ENCODE peak calls at places on chromosomes 7 and 10, in six cellular contexts. One of them, this sample, is unnamed.

GRCh38 chr7:34108150-34108549 is 202.8 kb downstream of the BMPER start:
- DNase-seq in keratinocyte: no peak
- DNase-seq in occipital lobe: no peak
- DNase-seq in progenitor cell of endocrine pancreas: no peak
- DNase-seq in prostate gland: no peak
- DNase-seq in colonic mucosa: no peak
- DNase-seq in this sample: no peak

GRCh38 chr10:3419719-3420495 is 247.3 kb upstream of the PITRM1 start:
- DNase-seq in keratinocyte: no peak
- DNase-seq in occipital lobe: no peak
- DNase-seq in progenitor cell of endocrine pancreas: no peak
- DNase-seq in prostate gland: no peak
- DNase-seq in colonic mucosa: no peak
- DNase-seq in this sample: no peak

GRCh38 chr7:98870071-98870651 is 347 bp upstream of the TMEM130 start:
- DNase-seq in keratinocyte: no peak
- DNase-seq in occipital lobe: peak; percentile 85
- DNase-seq in progenitor cell of endocrine pancreas: no peak
- DNase-seq in prostate gland: no peak
- DNase-seq in colonic mucosa: peak; percentile 24
- DNase-seq in this sample: peak; percentile 51

GRCh38 chr7:33862946-33863814 is 42.2 kb upstream of the BMPER start:
- DNase-seq in keratinocyte: no peak
- DNase-seq in occipital lobe: peak; percentile 51
- DNase-seq in progenitor cell of endocrine pancreas: no peak
- DNase-seq in prostate gland: no peak
- DNase-seq in colonic mucosa: no peak
- DNase-seq in this sample: no peak

GRCh38 chr7:55086413-55087201 is 67.8 kb downstream of the EGFR start:
- DNase-seq in keratinocyte: no peak
- DNase-seq in occipital lobe: no peak
- DNase-seq in progenitor cell of endocrine pancreas: no peak
- DNase-seq in prostate gland: no peak
- DNase-seq in colonic mucosa: no peak
- DNase-seq in this sample: no peak

GRCh38 chr10:101014230-101014884 is 14.7 kb downstream of the LZTS2 start:
- DNase-seq in keratinocyte: no peak
- DNase-seq in occipital lobe: peak; percentile 64
- DNase-seq in progenitor cell of endocrine pancreas: peak; percentile 75
- DNase-seq in prostate gland: peak; percentile 73
- DNase-seq in colonic mucosa: peak; percentile 89
- DNase-seq in this sample: peak; percentile 62

GRCh38 chr10:62545667-62546066 is 171.5 kb downstream of the ZNF365 start:
- DNase-seq in keratinocyte: no peak
- DNase-seq in occipital lobe: no peak
- DNase-seq in progenitor cell of endocrine pancreas: no peak
- DNase-seq in prostate gland: no peak
- DNase-seq in colonic mucosa: no peak
- DNase-seq in this sample: no peak

GRCh38 chr7:53596230-53596629 is 560.8 kb downstream of the POM121L12 start:
- DNase-seq in keratinocyte: peak; percentile 11
- DNase-seq in occipital lobe: no peak
- DNase-seq in progenitor cell of endocrine pancreas: no peak
- DNase-seq in prostate gland: no peak
- DNase-seq in colonic mucosa: no peak
- DNase-seq in this sample: no peak

GRCh38 chr7:70477051-70478010 is 654.6 kb upstream of the GALNT17 start:
- DNase-seq in keratinocyte: no peak
- DNase-seq in occipital lobe: no peak
- DNase-seq in progenitor cell of endocrine pancreas: no peak
- DNase-seq in prostate gland: no peak
- DNase-seq in colonic mucosa: no peak
- DNase-seq in this sample: no peak

GRCh38 chr10:121087129-121087528 is 236.0 kb downstream of the WDR11 start:
- DNase-seq in keratinocyte: no peak
- DNase-seq in occipital lobe: no peak
- DNase-seq in progenitor cell of endocrine pancreas: no peak
- DNase-seq in prostate gland: no peak
- DNase-seq in colonic mucosa: no peak
- DNase-seq in this sample: no peak

GRCh38 chr10:49010295-49010694 is 70.7 kb upstream of the LRRC18 start:
- DNase-seq in keratinocyte: no peak
- DNase-seq in occipital lobe: no peak
- DNase-seq in progenitor cell of endocrine pancreas: no peak
- DNase-seq in prostate gland: no peak
- DNase-seq in colonic mucosa: peak; percentile 44
- DNase-seq in this sample: no peak

GRCh38 chr10:11678074-11678793 is 63.9 kb upstream of the ECHDC3 start:
- DNase-seq in keratinocyte: no peak
- DNase-seq in occipital lobe: no peak
- DNase-seq in progenitor cell of endocrine pancreas: no peak
- DNase-seq in prostate gland: no peak
- DNase-seq in colonic mucosa: no peak
- DNase-seq in this sample: peak; percentile 94

GRCh38 chr10:86665868-86666267 is 2.4 kb upstream of the LDB3 start:
- DNase-seq in keratinocyte: no peak
- DNase-seq in occipital lobe: peak; percentile 72
- DNase-seq in progenitor cell of endocrine pancreas: no peak
- DNase-seq in prostate gland: no peak
- DNase-seq in colonic mucosa: no peak
- DNase-seq in this sample: no peak

GRCh38 chr10:75870039-75870645 is 438.7 kb downstream of the LRMDA start:
- DNase-seq in keratinocyte: no peak
- DNase-seq in occipital lobe: no peak
- DNase-seq in progenitor cell of endocrine pancreas: no peak
- DNase-seq in prostate gland: no peak
- DNase-seq in colonic mucosa: no peak
- DNase-seq in this sample: no peak

GRCh38 chr10:93993782-93994668 is at the start of gene PLCE1:
- DNase-seq in keratinocyte: no peak
- DNase-seq in occipital lobe: no peak
- DNase-seq in progenitor cell of endocrine pancreas: peak; percentile 53
- DNase-seq in prostate gland: peak; percentile 23
- DNase-seq in colonic mucosa: peak; percentile 73
- DNase-seq in this sample: peak; percentile 66

GRCh38 chr7:876077-876971 is at the start of gene GET4:
- DNase-seq in keratinocyte: peak; percentile 50
- DNase-seq in occipital lobe: peak; percentile 91
- DNase-seq in progenitor cell of endocrine pancreas: peak; percentile 97
- DNase-seq in prostate gland: peak; percentile 97
- DNase-seq in colonic mucosa: peak; percentile 96
- DNase-seq in this sample: peak; percentile 95

GRCh38 chr7:14197280-14197679 is 207.8 kb upstream of the ETV1 start:
- DNase-seq in keratinocyte: no peak
- DNase-seq in occipital lobe: no peak
- DNase-seq in progenitor cell of endocrine pancreas: no peak
- DNase-seq in prostate gland: no peak
- DNase-seq in colonic mucosa: no peak
- DNase-seq in this sample: no peak

GRCh38 chr7:41691286-41691966 is 11.5 kb downstream of the INHBA start:
- DNase-seq in keratinocyte: no peak
- DNase-seq in occipital lobe: no peak
- DNase-seq in progenitor cell of endocrine pancreas: no peak
- DNase-seq in prostate gland: no peak
- DNase-seq in colonic mucosa: no peak
- DNase-seq in this sample: no peak